ENCODE peak calls at places on chromosomes 5 and 9, in ten cellular contexts. One of them, this sample, is unnamed.

GRCh38 chr9:98142182-98142924 is 23.3 kb upstream of the TRIM14 start:
- DNase-seq in T-helper 9 cell: no peak
- DNase-seq in nephron progenitor cell: no peak
- DNase-seq in DMS 273 treated with DMSO at 0.1 percent for 48 hours: no peak
- DNase-seq in AG08395: no peak
- DNase-seq in astrocyte: no peak
- DNase-seq in AG09309: no peak
- DNase-seq in C1 segment of cervical spinal cord: no peak
- DNase-seq in COR-L47: no peak
- DNase-seq in ovary: no peak
- DNase-seq in this sample: peak

GRCh38 chr9:114004221-114004716 is 73.8 kb downstream of the AMBP start:
- DNase-seq in T-helper 9 cell: no peak
- DNase-seq in nephron progenitor cell: no peak
- DNase-seq in DMS 273 treated with DMSO at 0.1 percent for 48 hours: no peak
- DNase-seq in AG08395: no peak
- DNase-seq in astrocyte: peak
- DNase-seq in AG09309: no peak
- DNase-seq in C1 segment of cervical spinal cord: peak
- DNase-seq in COR-L47: no peak
- DNase-seq in ovary: peak
- DNase-seq in this sample: no peak

GRCh38 chr9:26685857-26686256 is 206.7 kb downstream of the CAAP1 start:
- DNase-seq in T-helper 9 cell: no peak
- DNase-seq in nephron progenitor cell: no peak
- DNase-seq in DMS 273 treated with DMSO at 0.1 percent for 48 hours: no peak
- DNase-seq in AG08395: no peak
- DNase-seq in astrocyte: no peak
- DNase-seq in AG09309: no peak
- DNase-seq in C1 segment of cervical spinal cord: no peak
- DNase-seq in COR-L47: no peak
- DNase-seq in ovary: no peak
- DNase-seq in this sample: no peak

GRCh38 chr5:99025298-99026045 is 96.7 kb upstream of the CHD1 start:
- DNase-seq in T-helper 9 cell: no peak
- DNase-seq in nephron progenitor cell: no peak
- DNase-seq in DMS 273 treated with DMSO at 0.1 percent for 48 hours: no peak
- DNase-seq in AG08395: no peak
- DNase-seq in astrocyte: no peak
- DNase-seq in AG09309: no peak
- DNase-seq in C1 segment of cervical spinal cord: no peak
- DNase-seq in COR-L47: no peak
- DNase-seq in ovary: no peak
- DNase-seq in this sample: no peak

GRCh38 chr9:26361010-26361409 is 531.6 kb downstream of the CAAP1 start:
- DNase-seq in T-helper 9 cell: no peak
- DNase-seq in nephron progenitor cell: no peak
- DNase-seq in DMS 273 treated with DMSO at 0.1 percent for 48 hours: no peak
- DNase-seq in AG08395: no peak
- DNase-seq in astrocyte: no peak
- DNase-seq in AG09309: no peak
- DNase-seq in C1 segment of cervical spinal cord: no peak
- DNase-seq in COR-L47: no peak
- DNase-seq in ovary: no peak
- DNase-seq in this sample: no peak

GRCh38 chr5:113800686-113801085 is 287.2 kb downstream of the YTHDC2 start:
- DNase-seq in T-helper 9 cell: no peak
- DNase-seq in nephron progenitor cell: no peak
- DNase-seq in DMS 273 treated with DMSO at 0.1 percent for 48 hours: no peak
- DNase-seq in AG08395: no peak
- DNase-seq in astrocyte: no peak
- DNase-seq in AG09309: no peak
- DNase-seq in C1 segment of cervical spinal cord: no peak
- DNase-seq in COR-L47: no peak
- DNase-seq in ovary: no peak
- DNase-seq in this sample: no peak

GRCh38 chr5:21654-22233 is 70.2 kb upstream of the PLEKHG4B start:
- DNase-seq in T-helper 9 cell: no peak
- DNase-seq in nephron progenitor cell: no peak
- DNase-seq in DMS 273 treated with DMSO at 0.1 percent for 48 hours: no peak
- DNase-seq in AG08395: peak
- DNase-seq in astrocyte: no peak
- DNase-seq in AG09309: no peak
- DNase-seq in C1 segment of cervical spinal cord: no peak
- DNase-seq in COR-L47: no peak
- DNase-seq in ovary: no peak
- DNase-seq in this sample: no peak

GRCh38 chr5:181233436-181234115 is 10.1 kb downstream of the RACK1 start:
- DNase-seq in T-helper 9 cell: no peak
- DNase-seq in nephron progenitor cell: no peak
- DNase-seq in DMS 273 treated with DMSO at 0.1 percent for 48 hours: no peak
- DNase-seq in AG08395: no peak
- DNase-seq in astrocyte: no peak
- DNase-seq in AG09309: no peak
- DNase-seq in C1 segment of cervical spinal cord: no peak
- DNase-seq in COR-L47: no peak
- DNase-seq in ovary: no peak
- DNase-seq in this sample: no peak

GRCh38 chr5:139387611-139388197 is 2.0 kb downstream of the MZB1 start:
- DNase-seq in T-helper 9 cell: no peak
- DNase-seq in nephron progenitor cell: no peak
- DNase-seq in DMS 273 treated with DMSO at 0.1 percent for 48 hours: no peak
- DNase-seq in AG08395: no peak
- DNase-seq in astrocyte: no peak
- DNase-seq in AG09309: no peak
- DNase-seq in C1 segment of cervical spinal cord: no peak
- DNase-seq in COR-L47: no peak
- DNase-seq in ovary: no peak
- DNase-seq in this sample: no peak

GRCh38 chr9:133526721-133527321 is 2.1 kb upstream of the MYMK start:
- DNase-seq in T-helper 9 cell: no peak
- DNase-seq in nephron progenitor cell: peak
- DNase-seq in DMS 273 treated with DMSO at 0.1 percent for 48 hours: no peak
- DNase-seq in AG08395: no peak
- DNase-seq in astrocyte: no peak
- DNase-seq in AG09309: no peak
- DNase-seq in C1 segment of cervical spinal cord: peak
- DNase-seq in COR-L47: peak
- DNase-seq in ovary: no peak
- DNase-seq in this sample: no peak

GRCh38 chr9:80077059-80077458 is 505.3 kb downstream of the TLE4 start:
- DNase-seq in T-helper 9 cell: no peak
- DNase-seq in nephron progenitor cell: no peak
- DNase-seq in DMS 273 treated with DMSO at 0.1 percent for 48 hours: no peak
- DNase-seq in AG08395: no peak
- DNase-seq in astrocyte: no peak
- DNase-seq in AG09309: no peak
- DNase-seq in C1 segment of cervical spinal cord: no peak
- DNase-seq in COR-L47: no peak
- DNase-seq in ovary: no peak
- DNase-seq in this sample: no peak

GRCh38 chr5:73917433-73917832 is 291.4 kb downstream of the ARHGEF28 start:
- DNase-seq in T-helper 9 cell: no peak
- DNase-seq in nephron progenitor cell: no peak
- DNase-seq in DMS 273 treated with DMSO at 0.1 percent for 48 hours: peak
- DNase-seq in AG08395: no peak
- DNase-seq in astrocyte: peak
- DNase-seq in AG09309: no peak
- DNase-seq in C1 segment of cervical spinal cord: no peak
- DNase-seq in COR-L47: peak
- DNase-seq in ovary: peak
- DNase-seq in this sample: peak

GRCh38 chr5:180825768-180826525 is 23.3 kb upstream of the MGAT1 start:
- DNase-seq in T-helper 9 cell: no peak
- DNase-seq in nephron progenitor cell: no peak
- DNase-seq in DMS 273 treated with DMSO at 0.1 percent for 48 hours: no peak
- DNase-seq in AG08395: peak
- DNase-seq in astrocyte: peak
- DNase-seq in AG09309: no peak
- DNase-seq in C1 segment of cervical spinal cord: no peak
- DNase-seq in COR-L47: peak
- DNase-seq in ovary: no peak
- DNase-seq in this sample: no peak

GRCh38 chr5:37723147-37723961 is 116.5 kb downstream of the GDNF start:
- DNase-seq in T-helper 9 cell: no peak
- DNase-seq in nephron progenitor cell: peak
- DNase-seq in DMS 273 treated with DMSO at 0.1 percent for 48 hours: no peak
- DNase-seq in AG08395: no peak
- DNase-seq in astrocyte: peak
- DNase-seq in AG09309: no peak
- DNase-seq in C1 segment of cervical spinal cord: no peak
- DNase-seq in COR-L47: no peak
- DNase-seq in ovary: no peak
- DNase-seq in this sample: peak

GRCh38 chr5:51806677-51807076 is 423.4 kb downstream of the ISL1 start:
- DNase-seq in T-helper 9 cell: no peak
- DNase-seq in nephron progenitor cell: peak
- DNase-seq in DMS 273 treated with DMSO at 0.1 percent for 48 hours: no peak
- DNase-seq in AG08395: no peak
- DNase-seq in astrocyte: no peak
- DNase-seq in AG09309: no peak
- DNase-seq in C1 segment of cervical spinal cord: no peak
- DNase-seq in COR-L47: no peak
- DNase-seq in ovary: no peak
- DNase-seq in this sample: no peak

This sample was measured in glutamatergic neuron.